ENCODE peak calls at places on chromosomes 2 and 18, in eight cellular contexts. V, H, K, A, D, N, I and E are unnamed samples.

GRCh38 chr2:109324859-109325258 is 195.9 kb downstream of the SH3RF3 start:
- DNase-seq in H (no peak), A (no peak), V (no peak), N (no peak), I (no peak), D (no peak), K (no peak), E (no peak)

GRCh38 chr2:214203199-214203598 is 207.7 kb upstream of the VWC2L start:
- DNase-seq in N (no peak), H (no peak), I (no peak), V (no peak), K (no peak), D (no peak), A (no peak), E (no peak)

GRCh38 chr18:13418013-13418710 is 199.6 kb downstream of the LDLRAD4 start:
- DNase-seq in H (no peak), I (no peak), V (no peak), K (no peak), D (no peak), N (no peak), A (no peak), E (no peak)

GRCh38 chr18:12031836-12032235 is 50.5 kb downstream of the IMPA2 start:
- DNase-seq in D (no peak), H (no peak), N (no peak), A (no peak), K (no peak), V (no peak), I (no peak), E (no peak)

GRCh38 chr2:36277876-36278523 is 77.6 kb upstream of the CRIM1 start:
- DNase-seq in D (no peak), N (no peak), K (no peak), I (no peak), V (no peak), A (no peak), H (no peak), E (no peak)

GRCh38 chr2:215950009-215950408 is 63.3 kb downstream of the MREG start:
- DNase-seq in N (no peak), D (peak; percentile 60), K (peak; percentile 16), A (no peak), I (no peak), V (peak; percentile 60), H (no peak), E (peak; percentile 32)

GRCh38 chr18:48631851-48632250 is 93.0 kb downstream of the CTIF start:
- DNase-seq in I (no peak), A (no peak), D (no peak), H (no peak), K (no peak), V (no peak), N (no peak), E (no peak)

GRCh38 chr2:1564506-1564905 is 151.2 kb downstream of the TPO start:
- DNase-seq in D (no peak), I (no peak), N (no peak), H (peak; percentile 17), A (no peak), K (peak; percentile 7), V (no peak), E (no peak)

GRCh38 chr2:20992201-20992711 is 51.6 kb downstream of the APOB start:
- DNase-seq in H (no peak), V (no peak), N (no peak), K (no peak), I (no peak), A (no peak), D (peak; percentile 73), E (no peak)

GRCh38 chr18:23864620-23865019 is 149.9 kb upstream of the TTC39C start:
- DNase-seq in I (peak; percentile 29), V (no peak), N (no peak), K (peak; percentile 52), A (no peak), H (peak; percentile 12), D (no peak), E (no peak)

GRCh38 chr2:215799194-215799593 is 214.2 kb downstream of the MREG start:
- DNase-seq in H (no peak), A (no peak), I (no peak), D (no peak), K (no peak), V (no peak), N (no peak), E (no peak)

GRCh38 chr2:9800975-9801723 is 42.1 kb upstream of the TAF1B start:
- DNase-seq in V (no peak), H (peak; percentile 45), A (no peak), D (no peak), I (peak; percentile 71), N (peak; percentile 38), K (peak; percentile 72), E (no peak)

GRCh38 chr2:203811491-203812221 is 55.9 kb upstream of the CTLA4 start:
- DNase-seq in H (peak; percentile 83), D (no peak), A (peak; percentile 77), I (peak; percentile 48), K (peak; percentile 41), N (no peak), V (peak; percentile 43), E (no peak)

GRCh38 chr2:167534443-167534842 is 646.2 kb downstream of the XIRP2 start:
- DNase-seq in A (no peak), D (no peak), I (no peak), V (no peak), K (no peak), N (no peak), H (no peak), E (no peak)

GRCh38 chr2:96894151-96894531 is 24.3 kb upstream of the SEMA4C start:
- DNase-seq in A (no peak), K (no peak), N (no peak), V (no peak), H (no peak), I (no peak), D (no peak), E (no peak)

GRCh38 chr2:164913640-164914346 is 41.5 kb downstream of the SLC38A11 start:
- DNase-seq in H (no peak), K (no peak), D (no peak), A (no peak), I (no peak), V (no peak), N (no peak), E (no peak)